ENCODE peak calls at places on chromosomes 5 and 9, in eight cellular contexts. Z, C, X, L, H, W, S and Y are unnamed samples.

GRCh38 chr5:1105350-1106265 is 6.3 kb downstream of the SLC12A7 start:
- DNase-seq in Z (no peak), C (peak), X (peak), L (no peak), H (no peak), W (no peak), S (no peak), Y (peak)

GRCh38 chr5:172936441-172936840 is 22.8 kb upstream of the RPL26L1 start:
- DNase-seq in Z (no peak), C (peak), X (no peak), L (no peak), H (no peak), W (peak), S (no peak), Y (no peak)

GRCh38 chr5:1197876-1198666 is 3.3 kb upstream of the SLC6A19 start:
- DNase-seq in Z (no peak), C (no peak), X (no peak), L (no peak), H (no peak), W (no peak), S (no peak), Y (no peak)

GRCh38 chr5:148342371-148343048 is 7.2 kb downstream of the SPINK9 start:
- DNase-seq in Z (no peak), C (no peak), X (no peak), L (no peak), H (no peak), W (no peak), S (no peak), Y (no peak)

GRCh38 chr5:73797142-73797530 is 171.1 kb downstream of the ARHGEF28 start:
- DNase-seq in Z (no peak), C (no peak), X (peak), L (no peak), H (no peak), W (no peak), S (no peak), Y (no peak)

GRCh38 chr9:118961857-118962256 is 407.4 kb downstream of the BRINP1 start:
- DNase-seq in Z (no peak), C (no peak), X (no peak), L (peak), H (no peak), W (no peak), S (no peak), Y (no peak)

GRCh38 chr5:15440434-15440833 is 59.5 kb upstream of the FBXL7 start:
- DNase-seq in Z (no peak), C (no peak), X (peak), L (no peak), H (no peak), W (no peak), S (no peak), Y (no peak)

GRCh38 chr5:176424181-176424580 is 7.8 kb upstream of the CLTB start:
- DNase-seq in Z (no peak), C (no peak), X (peak), L (no peak), H (no peak), W (no peak), S (no peak), Y (no peak)

GRCh38 chr9:120839146-120839545 is 3.6 kb downstream of the PSMD5 start:
- DNase-seq in Z (no peak), C (no peak), X (peak), L (no peak), H (no peak), W (no peak), S (no peak), Y (no peak)

GRCh38 chr9:72041775-72042194 is 18.6 kb downstream of the C9orf57 start:
- DNase-seq in Z (no peak), C (no peak), X (peak), L (peak), H (peak), W (peak), S (peak), Y (peak)

GRCh38 chr5:42759456-42759855 is 2.8 kb downstream of the CCDC152 start:
- DNase-seq in Z (no peak), C (no peak), X (no peak), L (peak), H (no peak), W (no peak), S (no peak), Y (no peak)

GRCh38 chr5:164801910-164802309 is 1296.5 kb downstream of the MAT2B start:
- DNase-seq in Z (no peak), C (no peak), X (no peak), L (no peak), H (no peak), W (no peak), S (no peak), Y (no peak)

GRCh38 chr9:117744856-117745389 is 40.7 kb downstream of the TLR4 start:
- DNase-seq in Z (no peak), C (peak), X (peak), L (peak), H (no peak), W (no peak), S (no peak), Y (no peak)

GRCh38 chr5:19950897-19951296 is 37.1 kb downstream of the CDH18 start:
- DNase-seq in Z (no peak), C (no peak), X (peak), L (no peak), H (no peak), W (no peak), S (no peak), Y (no peak)

GRCh38 chr5:2220741-2221140 is 338.0 kb upstream of the IRX4 start:
- DNase-seq in Z (no peak), C (no peak), X (no peak), L (no peak), H (no peak), W (no peak), S (no peak), Y (no peak)

GRCh38 chr9:106859957-106860715 is 2.8 kb upstream of the ZNF462 start:
- DNase-seq in Z (peak), C (peak), X (no peak), L (peak), H (peak), W (peak), S (peak), Y (peak)

GRCh38 chr9:86322973-86323644 is 31.1 kb downstream of the TUT7 start:
- DNase-seq in Z (no peak), C (no peak), X (peak), L (no peak), H (peak), W (no peak), S (no peak), Y (no peak)

GRCh38 chr5:145852990-145853389 is 17.8 kb upstream of the PRELID2 start:
- DNase-seq in Z (no peak), C (no peak), X (no peak), L (no peak), H (no peak), W (no peak), S (no peak), Y (no peak)

GRCh38 chr5:128551476-128551875 is 13.4 kb upstream of the FBN2 start:
- DNase-seq in Z (no peak), C (no peak), X (no peak), L (no peak), H (no peak), W (no peak), S (no peak), Y (no peak)

GRCh38 chr9:19551124-19551929 is 142.5 kb downstream of the ACER2 start:
- DNase-seq in Z (no peak), C (no peak), X (peak), L (no peak), H (peak), W (no peak), S (no peak), Y (no peak)

GRCh38 chr5:375921-376871 is 54.7 kb downstream of the AHRR start:
- DNase-seq in Z (peak), C (peak), X (no peak), L (no peak), H (no peak), W (peak), S (peak), Y (no peak)

GRCh38 chr9:106981396-106982287 is 118.7 kb downstream of the ZNF462 start:
- DNase-seq in Z (no peak), C (no peak), X (no peak), L (no peak), H (no peak), W (no peak), S (no peak), Y (no peak)

GRCh38 chr5:80059354-80059980 is 24.3 kb downstream of the THBS4 start:
- DNase-seq in Z (no peak), C (no peak), X (no peak), L (no peak), H (no peak), W (no peak), S (no peak), Y (no peak)

GRCh38 chr5:108093186-108093585 is 288.7 kb downstream of the FBXL17 start:
- DNase-seq in Z (no peak), C (no peak), X (peak), L (no peak), H (peak), W (no peak), S (no peak), Y (no peak)

GRCh38 chr5:123092696-123093095 is 3.7 kb downstream of the PRDM6 start:
- DNase-seq in Z (no peak), C (no peak), X (peak), L (no peak), H (peak), W (no peak), S (no peak), Y (no peak)

GRCh38 chr9:92986175-92987110 is 39.1 kb downstream of the FGD3 start:
- DNase-seq in Z (no peak), C (no peak), X (peak), L (no peak), H (peak), W (no peak), S (no peak), Y (no peak)

GRCh38 chr5:129460951-129461815 is 1.1 kb downstream of the ADAMTS19 start:
- DNase-seq in Z (peak), C (peak), X (peak), L (peak), H (peak), W (peak), S (no peak), Y (peak)

GRCh38 chr5:139768802-139769465 is 26.7 kb upstream of the PSD2 start:
- DNase-seq in Z (no peak), C (no peak), X (no peak), L (no peak), H (no peak), W (no peak), S (no peak), Y (no peak)

GRCh38 chr5:37951946-37952721 is 112.3 kb upstream of the GDNF start:
- DNase-seq in Z (no peak), C (no peak), X (no peak), L (no peak), H (no peak), W (no peak), S (no peak), Y (no peak)

GRCh38 chr9:111622626-111623025 is 8.5 kb upstream of the DNAJC25 start:
- DNase-seq in Z (no peak), C (no peak), X (peak), L (peak), H (peak), W (no peak), S (peak), Y (peak)

GRCh38 chr5:142881076-142881466 is 110.9 kb downstream of the ARHGAP26 start:
- DNase-seq in Z (no peak), C (no peak), X (peak), L (no peak), H (peak), W (no peak), S (no peak), Y (no peak)

GRCh38 chr9:93814561-93814960 is 140.6 kb downstream of the BARX1 start:
- DNase-seq in Z (no peak), C (no peak), X (no peak), L (no peak), H (no peak), W (no peak), S (peak), Y (no peak)

GRCh38 chr9:82488702-82489578 is 500.4 kb downstream of the SPATA31D1 start:
- DNase-seq in Z (no peak), C (no peak), X (peak), L (peak), H (peak), W (no peak), S (no peak), Y (peak)

GRCh38 chr9:126379661-126380365 is 53.2 kb downstream of the MVB12B start:
- DNase-seq in Z (no peak), C (no peak), X (no peak), L (no peak), H (no peak), W (peak), S (no peak), Y (no peak)
- TF ChIP-seq CTCF in Z (no peak), C (no peak), X (no peak), L (no peak), H (no peak), W (no peak), S (no peak), Y (no peak)

GRCh38 chr9:37534412-37534811 is 41.8 kb downstream of the FBXO10 start:
- DNase-seq in Z (no peak), C (no peak), X (no peak), L (no peak), H (no peak), W (no peak), S (no peak), Y (no peak)

GRCh38 chr9:37539634-37540033 is 36.5 kb downstream of the FBXO10 start:
- DNase-seq in Z (no peak), C (no peak), X (no peak), L (no peak), H (no peak), W (no peak), S (no peak), Y (no peak)

GRCh38 chr9:37538099-37538498 is 38.1 kb downstream of the FBXO10 start:
- DNase-seq in Z (no peak), C (no peak), X (no peak), L (no peak), H (no peak), W (no peak), S (no peak), Y (no peak)

GRCh38 chr9:37531699-37532098 is 44.5 kb downstream of the FBXO10 start:
- DNase-seq in Z (no peak), C (no peak), X (no peak), L (no peak), H (no peak), W (no peak), S (no peak), Y (no peak)

GRCh38 chr9:37534901-37535300 is 41.3 kb downstream of the FBXO10 start:
- DNase-seq in Z (no peak), C (no peak), X (no peak), L (no peak), H (no peak), W (no peak), S (no peak), Y (no peak)
- TF ChIP-seq CTCF in Z (no peak), C (no peak), X (no peak), L (no peak), H (no peak), W (no peak), S (no peak), Y (no peak)

GRCh38 chr5:26812714-26813113 is 225.7 kb downstream of the CDH9 start:
- DNase-seq in Z (no peak), C (no peak), X (no peak), L (no peak), H (no peak), W (no peak), S (no peak), Y (no peak)

GRCh38 chr5:26805076-26805475 is 233.3 kb downstream of the CDH9 start:
- DNase-seq in Z (no peak), C (no peak), X (no peak), L (peak), H (no peak), W (no peak), S (no peak), Y (no peak)

GRCh38 chr5:26802944-26803343 is 235.4 kb downstream of the CDH9 start:
- DNase-seq in Z (no peak), C (no peak), X (no peak), L (no peak), H (no peak), W (no peak), S (no peak), Y (no peak)

GRCh38 chr5:26813235-26813634 is 225.2 kb downstream of the CDH9 start:
- DNase-seq in Z (no peak), C (no peak), X (no peak), L (no peak), H (no peak), W (no peak), S (no peak), Y (no peak)

GRCh38 chr5:26807231-26808199 is 230.9 kb downstream of the CDH9 start:
- DNase-seq in Z (no peak), C (no peak), X (no peak), L (no peak), H (no peak), W (no peak), S (no peak), Y (no peak)
- TF ChIP-seq CTCF in Z (no peak), C (no peak), X (no peak), L (no peak), H (no peak), W (no peak), S (no peak), Y (no peak)

GRCh38 chr5:135729582-135729879 is 104.9 kb upstream of the SLC25A48 start:
- DNase-seq in Z (no peak), C (no peak), X (no peak), L (peak), H (no peak), W (no peak), S (no peak), Y (no peak)
- TF ChIP-seq CTCF in Z (peak), C (no peak), X (no peak), L (no peak), H (no peak), W (peak), S (peak), Y (no peak)